ENCODE peak calls at places on chromosome 14, in eight cellular contexts. T is GM23338, C is fibroblast of the aortic adventitia, Y is cardiac fibroblast, G is AG04449, N is endodermal cell, X is BE2C, B is stomach. V is an unnamed sample.

GRCh38 chr14:51554339-51554920 is 97.3 kb upstream of the FRMD6 start:
- DNase-seq in T (no peak), C (peak), Y (peak), G (peak), N (no peak), X (no peak), B (no peak), V (peak)

GRCh38 chr14:55272922-55273321 is 1.7 kb downstream of the FBXO34 start:
- DNase-seq in T (no peak), C (no peak), Y (no peak), G (no peak), N (no peak), X (no peak), B (no peak), V (no peak)

GRCh38 chr14:104332634-104333270 is 194.4 kb downstream of the KIF26A start:
- DNase-seq in T (no peak), C (no peak), Y (no peak), G (no peak), N (peak), X (no peak), B (peak), V (no peak)

GRCh38 chr14:61337893-61338292 is 16.5 kb downstream of the PRKCH start:
- DNase-seq in T (no peak), C (no peak), Y (no peak), G (no peak), N (no peak), X (no peak), B (peak), V (no peak)

GRCh38 chr14:64983439-64984310 is 3.0 kb upstream of the FNTB start:
- DNase-seq in T (peak), C (peak), Y (peak), G (peak), N (no peak), X (peak), B (peak), V (peak)

GRCh38 chr14:75064205-75064567 is 362 bp upstream of the ACYP1 start:
- DNase-seq in T (no peak), C (no peak), Y (no peak), G (no peak), N (no peak), X (no peak), B (no peak), V (no peak)

GRCh38 chr14:67571991-67572323 is 28.1 kb downstream of the PIGH start:
- DNase-seq in T (no peak), C (no peak), Y (no peak), G (no peak), N (no peak), X (no peak), B (no peak), V (no peak)

GRCh38 chr14:24051789-24052655 is at the start of gene CARMIL3:
- DNase-seq in T (peak), C (peak), Y (peak), G (no peak), N (peak), X (peak), B (peak), V (peak)

GRCh38 chr14:83147006-83147405 is 1613.4 kb upstream of the SEL1L start:
- DNase-seq in T (no peak), C (no peak), Y (no peak), G (no peak), N (no peak), X (no peak), B (no peak), V (peak)

GRCh38 chr14:85531594-85532391 is 1.8 kb downstream of the FLRT2 start:
- DNase-seq in T (peak), C (peak), Y (peak), G (no peak), N (peak), X (peak), B (peak), V (peak)
- TF ChIP-seq CTCF in T (peak), C (peak), Y (peak), G (peak), N (peak), X (no peak), B (no peak), V (peak)

DNA sequence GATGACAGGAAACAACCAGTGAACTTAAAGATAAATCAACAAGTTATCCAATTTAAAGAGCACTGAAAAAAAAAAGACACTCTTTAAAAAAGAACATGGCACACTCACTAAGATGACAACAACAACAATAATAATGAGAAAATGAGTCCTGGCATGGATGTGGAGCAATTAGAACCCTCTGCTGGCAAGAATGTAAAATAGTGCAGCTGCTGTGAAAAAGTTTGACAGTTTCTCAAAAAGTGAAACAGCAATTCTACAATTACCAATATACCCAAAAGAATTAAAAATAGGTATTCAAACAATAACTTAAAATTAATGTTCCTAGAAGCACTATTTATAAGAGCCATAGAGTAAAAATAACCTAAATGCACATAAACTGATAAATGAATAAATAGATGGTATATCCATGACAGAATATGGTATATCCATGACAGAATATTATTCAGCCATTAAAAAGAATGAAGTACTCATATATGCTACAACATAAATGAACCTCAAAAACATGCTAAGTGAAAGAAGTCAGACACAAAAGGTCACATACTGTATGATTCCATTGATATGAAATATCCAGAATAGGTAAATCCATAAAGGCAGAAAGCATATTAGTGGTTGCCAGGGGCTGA is 49.1 kb upstream of the GPHB5 start:
- DNase-seq in T (no peak), C (no peak), Y (no peak), G (no peak), N (no peak), X (no peak), B (no peak), V (no peak)
- TF ChIP-seq CTCF in T (peak), C (peak), Y (peak), G (no peak), N (peak), X (no peak), B (no peak), V (no peak)

GRCh38 chr14:20803221-20803620 is 577 bp upstream of the RNASE1 start:
- DNase-seq in T (no peak), C (no peak), Y (no peak), G (no peak), N (no peak), X (no peak), B (no peak), V (no peak)
- TF ChIP-seq CTCF in T (no peak), C (no peak), Y (no peak), G (no peak), N (peak), X (no peak), B (no peak), V (no peak)

GRCh38 chr14:59570122-59570521 is 6.5 kb downstream of the CCDC175 start:
- DNase-seq in T (no peak), C (no peak), Y (peak), G (no peak), N (no peak), X (no peak), B (no peak), V (no peak)
- TF ChIP-seq CTCF in T (peak), C (no peak), Y (no peak), G (peak), N (peak), X (peak), B (no peak), V (no peak)

GRCh38 chr14:105487449-105487985 is 831 bp downstream of the CRIP1 start:
- DNase-seq in T (no peak), C (no peak), Y (no peak), G (no peak), N (no peak), X (no peak), B (peak), V (no peak)
- TF ChIP-seq CTCF in T (no peak), C (no peak), Y (no peak), G (no peak), N (no peak), X (no peak), B (no peak), V (no peak)

GRCh38 chr14:70317969-70318634 is 41.4 kb downstream of the COX16 start:
- DNase-seq in T (peak), C (peak), Y (peak), G (peak), N (peak), X (peak), B (peak), V (peak)
- TF ChIP-seq CTCF in T (peak), C (peak), Y (peak), G (peak), N (peak), X (peak), B (peak), V (peak)

GRCh38 chr14:76842414-76842813 is 16.2 kb downstream of the LRRC74A start:
- DNase-seq in T (no peak), C (no peak), Y (no peak), G (no peak), N (no peak), X (no peak), B (no peak), V (no peak)

GRCh38 chr14:76848879-76849278 is 22.7 kb downstream of the LRRC74A start:
- DNase-seq in T (peak), C (no peak), Y (no peak), G (no peak), N (no peak), X (no peak), B (no peak), V (no peak)

GRCh38 chr14:76846331-76847047 is 20.3 kb downstream of the LRRC74A start:
- DNase-seq in T (no peak), C (no peak), Y (no peak), G (no peak), N (no peak), X (no peak), B (no peak), V (no peak)

GRCh38 chr14:76844223-76844622 is 18.0 kb downstream of the LRRC74A start:
- DNase-seq in T (peak), C (peak), Y (peak), G (no peak), N (peak), X (peak), B (peak), V (peak)
- TF ChIP-seq CTCF in T (peak), C (peak), Y (peak), G (no peak), N (peak), X (peak), B (no peak), V (no peak)

GRCh38 chr14:48504921-48505320 is 829.5 kb upstream of the MDGA2 start:
- DNase-seq in T (no peak), C (no peak), Y (no peak), G (no peak), N (no peak), X (no peak), B (no peak), V (no peak)
- TF ChIP-seq CTCF in T (no peak), C (no peak), Y (no peak), G (no peak), N (no peak), X (no peak), B (no peak), V (no peak)